ENCODE peak calls at places on chromosomes 11 and 22, in seven cellular contexts. X, O, W, T, G, M and A are unnamed samples.

GRCh38 chr22:45059296-45059695 is 49.5 kb upstream of the PHF21B start:
- DNase-seq in O (no peak), T (no peak), W (no peak), X (no peak), M (no peak), G (no peak), A (no peak)

GRCh38 chr22:38284042-38284402 is 11.2 kb upstream of the TMEM184B start:
- DNase-seq in O (no peak), X (peak), M (no peak), T (no peak), G (no peak), W (peak), A (no peak)

GRCh38 chr11:69316941-69317340 is 23.0 kb downstream of the MYEOV start:
- DNase-seq in O (no peak), M (no peak), W (no peak), X (no peak), T (no peak), G (no peak), A (peak)

GRCh38 chr11:110086892-110087309 is 6.3 kb upstream of the ZC3H12C start:
- DNase-seq in W (peak), X (peak), G (no peak), M (no peak), O (peak), T (no peak), A (peak)

GRCh38 chr11:7204778-7205177 is 46.9 kb upstream of the SYT9 start:
- DNase-seq in M (no peak), G (no peak), W (peak), O (no peak), X (no peak), T (no peak), A (no peak)

GRCh38 chr22:50261615-50262459 is at the start of gene MAPK12:
- DNase-seq in O (no peak), M (no peak), X (no peak), W (peak), T (no peak), G (no peak), A (no peak)

GRCh38 chr11:124890701-124891389 is 6.8 kb downstream of the ROBO4 start:
- DNase-seq in G (no peak), O (no peak), T (no peak), M (no peak), X (no peak), W (no peak), A (no peak)

GRCh38 chr11:1397146-1397861 is 7.6 kb downstream of the BRSK2 start:
- DNase-seq in M (no peak), G (no peak), W (no peak), T (no peak), X (no peak), O (no peak), A (peak)

GRCh38 chr11:69337211-69337721 is 43.3 kb downstream of the MYEOV start:
- DNase-seq in O (no peak), X (peak), G (no peak), W (peak), T (no peak), M (no peak), A (no peak)

GRCh38 chr11:134988495-134988894 is 576.5 kb upstream of the B3GAT1 start:
- DNase-seq in O (no peak), X (no peak), W (no peak), T (no peak), G (no peak), M (no peak), A (no peak)

GRCh38 chr11:2945757-2946287 is 16.6 kb upstream of the PHLDA2 start:
- DNase-seq in X (no peak), O (no peak), G (no peak), W (no peak), M (no peak), T (no peak), A (no peak)

GRCh38 chr22:48951836-48952235 is 875.8 kb downstream of the BRD1 start:
- DNase-seq in X (no peak), T (no peak), G (no peak), O (no peak), M (no peak), W (no peak), A (no peak)

GRCh38 chr11:66288866-66289547 is at the start of gene YIF1A:
- DNase-seq in W (peak), O (peak), X (peak), G (peak), M (peak), T (peak), A (peak)
- TF ChIP-seq CTCF in W (no peak), O (no peak), X (peak), G (no peak), M (no peak), T (peak), A (no peak)

GRCh38 chr11:45804806-45805304 is at the start of gene SLC35C1:
- DNase-seq in W (peak), X (peak), O (peak), T (peak), M (peak), G (peak), A (peak)
- TF ChIP-seq CTCF in W (no peak), X (peak), O (no peak), T (no peak), M (peak), G (no peak), A (no peak)

GRCh38 chr22:28883917-28884753 is 763 bp downstream of the ZNRF3 start:
- DNase-seq in G (no peak), T (peak), X (no peak), W (no peak), M (peak), O (peak), A (no peak)
- TF ChIP-seq CTCF in G (no peak), T (no peak), X (no peak), W (no peak), M (no peak), O (no peak), A (no peak)

GRCh38 chr11:122711831-122712378 is 56.4 kb downstream of the UBASH3B start:
- DNase-seq in G (no peak), O (no peak), T (peak), X (peak), M (no peak), W (no peak), A (no peak)
- TF ChIP-seq CTCF in G (no peak), O (no peak), T (peak), X (peak), M (no peak), W (no peak), A (peak)

DNA sequence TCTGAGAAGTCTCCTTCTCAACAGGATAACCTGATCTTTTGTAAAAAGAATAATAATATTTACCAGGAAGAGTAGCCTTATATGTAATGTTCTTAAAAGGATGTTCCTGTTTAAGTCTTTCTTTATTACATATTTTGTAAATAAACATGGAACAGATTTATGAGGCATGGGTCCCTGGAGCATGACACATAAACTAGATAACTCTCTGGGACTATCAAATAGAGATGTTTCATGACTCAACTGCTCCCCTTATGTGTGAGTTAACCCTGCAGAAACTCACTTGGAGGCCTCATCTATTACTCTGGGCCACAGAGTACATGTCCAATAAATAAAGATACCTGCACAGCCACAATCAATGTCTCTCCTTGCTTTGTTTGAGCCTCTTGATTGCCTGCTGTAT is 64.6 kb downstream of the GDPD4 start:
- DNase-seq in W (peak), G (no peak), O (no peak), X (peak), M (no peak), T (no peak), A (no peak)
- TF ChIP-seq CTCF in W (no peak), G (no peak), O (no peak), X (no peak), M (no peak), T (no peak), A (no peak)